ENCODE peak calls at places on chromosomes 11 and 22, in six cellular contexts. One of them, this sample, is unnamed. For H3K4me1, the result is how much of the 10 kb centered on the place peaks cover.

GRCh38 chr11:125272092-125272491 is 107.5 kb downstream of the PKNOX2 start:
- DNase-seq in lower lobe of right lung: no peak
- DNase-seq in fibroblast of lung: peak
- DNase-seq in SJCRH30: no peak
- DNase-seq in neural progenitor cell: no peak
- DNase-seq in SJSA1: no peak
- DNase-seq in this sample: no peak

GRCh38 chr22:48704335-48704734 is 1123.3 kb downstream of the BRD1 start:
- DNase-seq in lower lobe of right lung: no peak
- DNase-seq in SJSA1: no peak
- DNase-seq in fibroblast of lung: no peak
- DNase-seq in neural progenitor cell: no peak
- DNase-seq in SJCRH30: no peak
- DNase-seq in this sample: peak

GRCh38 chr11:76568144-76568543 is 102.4 kb downstream of the LRRC32 start:
- DNase-seq in lower lobe of right lung: no peak
- DNase-seq in SJSA1: no peak
- DNase-seq in fibroblast of lung: peak
- DNase-seq in neural progenitor cell: no peak
- DNase-seq in SJCRH30: no peak
- DNase-seq in this sample: no peak

GRCh38 chr22:40975346-40975745 is 24.2 kb downstream of the RBX1 start:
- DNase-seq in neural progenitor cell: no peak
- DNase-seq in SJCRH30: no peak
- DNase-seq in fibroblast of lung: no peak
- DNase-seq in SJSA1: no peak
- DNase-seq in lower lobe of right lung: no peak
- DNase-seq in this sample: no peak

GRCh38 chr22:17675584-17675983 is 37.0 kb downstream of the BCL2L13 start:
- DNase-seq in SJCRH30: no peak
- DNase-seq in neural progenitor cell: no peak
- DNase-seq in fibroblast of lung: no peak
- DNase-seq in SJSA1: no peak
- DNase-seq in lower lobe of right lung: no peak
- DNase-seq in this sample: no peak

GRCh38 chr22:42438293-42438650 is 6.1 kb upstream of the NFAM1 start:
- DNase-seq in lower lobe of right lung: no peak
- DNase-seq in SJSA1: no peak
- DNase-seq in neural progenitor cell: peak
- DNase-seq in fibroblast of lung: no peak
- DNase-seq in SJCRH30: no peak
- DNase-seq in this sample: no peak

GRCh38 chr22:45946805-45947600 is 30.0 kb downstream of the WNT7B start:
- DNase-seq in lower lobe of right lung: no peak
- DNase-seq in SJCRH30: no peak
- DNase-seq in neural progenitor cell: no peak
- DNase-seq in SJSA1: no peak
- DNase-seq in fibroblast of lung: no peak
- DNase-seq in this sample: no peak

GRCh38 chr22:19149047-19149883 is 827 bp downstream of the GSC2 start:
- DNase-seq in fibroblast of lung: peak
- DNase-seq in neural progenitor cell: peak
- DNase-seq in SJCRH30: no peak
- DNase-seq in SJSA1: no peak
- DNase-seq in lower lobe of right lung: no peak
- DNase-seq in this sample: peak

GRCh38 chr11:65663634-65664200 is 1.0 kb upstream of the RELA start:
- DNase-seq in fibroblast of lung: peak
- DNase-seq in neural progenitor cell: peak
- DNase-seq in SJSA1: peak
- DNase-seq in SJCRH30: no peak
- DNase-seq in lower lobe of right lung: peak
- DNase-seq in this sample: peak

DNA sequence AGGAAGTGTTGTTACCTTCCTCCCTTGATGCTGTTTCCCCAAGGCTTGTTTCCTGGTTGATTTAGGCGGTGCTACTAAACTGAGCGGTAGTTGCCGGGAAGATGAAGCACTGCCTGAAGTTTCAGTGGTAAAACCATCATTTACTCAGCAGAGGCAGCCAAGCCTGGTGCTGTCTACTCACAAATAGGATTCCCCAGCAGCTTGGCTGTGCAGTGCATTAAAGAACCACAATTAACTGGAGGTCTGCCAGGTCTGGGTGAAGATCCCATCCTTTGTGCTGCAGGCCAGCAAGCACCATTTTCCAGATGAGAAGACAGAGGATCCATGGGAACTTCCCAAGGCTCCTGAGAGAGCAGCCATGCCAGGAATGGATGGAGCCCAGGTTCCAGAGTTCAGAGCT is 231.9 kb upstream of the E2F8 start:
- DNase-seq in neural progenitor cell: no peak
- DNase-seq in lower lobe of right lung: no peak
- DNase-seq in fibroblast of lung: no peak
- DNase-seq in SJSA1: no peak
- DNase-seq in SJCRH30: peak
- DNase-seq in this sample: no peak
- H3K4me3 ChIP-seq in neural progenitor cell: no peak
- H3K4me3 ChIP-seq in lower lobe of right lung: no peak
- H3K4me3 ChIP-seq in fibroblast of lung: no peak
- H3K4me3 ChIP-seq in SJSA1: no peak
- H3K4me3 ChIP-seq in SJCRH30: no peak
- H3K4me3 ChIP-seq in this sample: no peak

GRCh38 chr11:83681944-83682644 is 395.9 kb upstream of the CCDC90B start:
- DNase-seq in fibroblast of lung: no peak
- DNase-seq in SJSA1: no peak
- DNase-seq in lower lobe of right lung: no peak
- DNase-seq in neural progenitor cell: no peak
- DNase-seq in SJCRH30: no peak
- DNase-seq in this sample: no peak
- H3K27ac ChIP-seq in fibroblast of lung: no peak
- H3K27ac ChIP-seq in SJSA1: no peak
- H3K27ac ChIP-seq in lower lobe of right lung: no peak
- H3K27ac ChIP-seq in neural progenitor cell: peak
- H3K27ac ChIP-seq in SJCRH30: no peak
- H3K27ac ChIP-seq in this sample: no peak

DNA sequence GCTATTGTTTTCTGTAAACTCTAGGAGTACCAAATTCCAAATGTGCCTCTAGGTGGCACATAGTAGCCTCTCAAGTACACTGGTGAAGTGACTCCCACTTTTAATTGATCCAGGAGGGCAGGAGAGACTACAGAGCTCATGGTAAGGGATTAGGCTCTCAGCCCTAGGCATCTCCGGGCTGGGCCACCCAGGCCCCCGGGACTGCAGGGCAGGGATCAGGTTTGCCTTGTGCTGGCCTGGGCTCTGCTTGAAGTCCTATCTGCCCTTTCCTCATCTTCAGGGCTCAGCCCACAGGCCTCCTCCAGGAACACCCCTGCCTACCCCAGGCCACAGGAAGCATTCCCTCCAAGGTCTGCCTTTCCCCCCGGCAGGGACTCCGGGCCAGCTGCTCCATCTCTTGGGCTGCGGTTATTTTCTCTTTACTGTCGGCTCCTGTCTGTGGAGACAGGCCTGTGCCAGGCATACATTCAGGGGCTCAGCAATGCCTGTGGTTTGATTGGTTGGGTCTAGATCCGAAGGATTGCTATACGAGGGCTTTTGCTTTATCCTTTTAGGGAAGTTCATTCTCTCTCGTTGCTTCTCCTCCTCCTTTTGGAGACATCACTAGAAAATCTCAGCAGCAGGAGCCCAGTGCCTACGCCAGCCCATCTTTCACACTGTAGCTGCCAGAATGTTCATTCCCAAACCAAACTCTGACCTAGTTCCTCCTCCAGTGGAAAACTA is 32.8 kb downstream of the PARVA start:
- DNase-seq in lower lobe of right lung: no peak
- DNase-seq in fibroblast of lung: peak
- DNase-seq in SJSA1: no peak
- DNase-seq in neural progenitor cell: peak
- DNase-seq in SJCRH30: peak
- DNase-seq in this sample: no peak
- H3K4me1 ChIP-seq in lower lobe of right lung: under half
- H3K4me1 ChIP-seq in fibroblast of lung: under half
- H3K4me1 ChIP-seq in SJSA1: under half
- H3K4me1 ChIP-seq in neural progenitor cell: under half
- H3K4me1 ChIP-seq in SJCRH30: under half
- H3K4me1 ChIP-seq in this sample: under half

GRCh38 chr11:2989551-2989950 is 2.6 kb downstream of the NAP1L4 start:
- DNase-seq in SJSA1: no peak
- DNase-seq in fibroblast of lung: no peak
- DNase-seq in neural progenitor cell: no peak
- DNase-seq in SJCRH30: no peak
- DNase-seq in lower lobe of right lung: no peak
- DNase-seq in this sample: no peak
- H3K4me3 ChIP-seq in SJSA1: no peak
- H3K4me3 ChIP-seq in fibroblast of lung: peak
- H3K4me3 ChIP-seq in neural progenitor cell: peak
- H3K4me3 ChIP-seq in SJCRH30: peak
- H3K4me3 ChIP-seq in lower lobe of right lung: peak
- H3K4me3 ChIP-seq in this sample: peak

GRCh38 chr11:68468217-68468828 is 7.8 kb downstream of the PPP6R3 start:
- DNase-seq in SJCRH30: no peak
- DNase-seq in fibroblast of lung: no peak
- DNase-seq in SJSA1: no peak
- DNase-seq in neural progenitor cell: no peak
- DNase-seq in lower lobe of right lung: no peak
- DNase-seq in this sample: no peak

GRCh38 chr11:68469122-68469521 is 8.6 kb downstream of the PPP6R3 start:
- DNase-seq in neural progenitor cell: no peak
- DNase-seq in fibroblast of lung: peak
- DNase-seq in SJSA1: peak
- DNase-seq in SJCRH30: no peak
- DNase-seq in lower lobe of right lung: no peak
- DNase-seq in this sample: no peak

GRCh38 chr11:68471360-68472340 is 11.1 kb downstream of the PPP6R3 start:
- DNase-seq in lower lobe of right lung: no peak
- DNase-seq in SJSA1: peak
- DNase-seq in SJCRH30: no peak
- DNase-seq in neural progenitor cell: no peak
- DNase-seq in fibroblast of lung: peak
- DNase-seq in this sample: no peak

GRCh38 chr11:68469642-68470041 is 9.1 kb downstream of the PPP6R3 start:
- DNase-seq in lower lobe of right lung: no peak
- DNase-seq in neural progenitor cell: no peak
- DNase-seq in SJSA1: no peak
- DNase-seq in fibroblast of lung: no peak
- DNase-seq in SJCRH30: no peak
- DNase-seq in this sample: no peak

GRCh38 chr11:68470304-68470811 is 9.8 kb downstream of the PPP6R3 start:
- DNase-seq in SJSA1: peak
- DNase-seq in lower lobe of right lung: no peak
- DNase-seq in SJCRH30: no peak
- DNase-seq in neural progenitor cell: no peak
- DNase-seq in fibroblast of lung: no peak
- DNase-seq in this sample: no peak
- H3K27ac ChIP-seq in SJSA1: no peak
- H3K27ac ChIP-seq in lower lobe of right lung: no peak
- H3K27ac ChIP-seq in SJCRH30: no peak
- H3K27ac ChIP-seq in neural progenitor cell: no peak
- H3K27ac ChIP-seq in fibroblast of lung: no peak
- H3K27ac ChIP-seq in this sample: no peak

DNA sequence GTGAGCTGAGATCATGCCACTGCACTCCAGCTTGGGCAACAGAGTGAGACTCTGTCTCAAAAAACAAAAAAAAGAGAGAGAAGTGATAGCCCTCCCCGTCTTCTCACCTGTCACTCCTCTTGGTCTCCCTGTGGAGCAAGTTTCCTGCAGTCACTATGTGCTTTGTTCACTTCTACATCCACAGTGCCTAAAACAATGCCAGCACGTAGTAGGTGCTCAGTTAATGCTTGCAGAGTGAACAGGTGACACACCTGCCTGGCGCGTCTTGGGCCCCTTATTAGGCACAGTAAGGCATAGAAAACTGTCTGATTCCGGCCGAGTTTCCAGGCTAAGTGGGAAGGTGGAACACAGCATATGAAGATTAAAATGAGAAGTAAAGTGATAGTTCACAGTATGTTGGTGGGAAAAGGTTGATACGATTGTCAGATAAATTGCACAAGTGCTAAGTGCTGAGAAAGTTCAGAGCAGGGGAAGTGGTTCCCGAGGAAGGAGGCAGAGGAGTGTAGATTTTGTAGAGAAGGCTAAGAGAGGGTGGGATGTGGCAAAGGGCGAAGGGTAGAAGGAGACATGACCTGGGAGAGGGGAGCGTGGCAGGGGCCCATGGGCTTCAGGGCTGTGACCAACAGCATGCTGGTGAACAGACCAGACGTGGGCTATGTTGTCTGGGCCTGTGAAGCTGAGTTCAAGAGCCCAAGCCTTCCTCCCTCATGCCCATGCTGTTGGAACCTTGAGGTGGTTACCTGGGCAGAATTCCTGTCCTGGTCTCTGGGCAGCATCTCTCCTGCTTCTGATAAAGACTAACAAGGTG is 41.9 kb downstream of the BCR start:
- DNase-seq in SJCRH30: no peak
- DNase-seq in lower lobe of right lung: peak
- DNase-seq in neural progenitor cell: no peak
- DNase-seq in fibroblast of lung: no peak
- DNase-seq in SJSA1: no peak
- DNase-seq in this sample: no peak
- H3K4me1 ChIP-seq in SJCRH30: half or more
- H3K4me1 ChIP-seq in lower lobe of right lung: half or more
- H3K4me1 ChIP-seq in neural progenitor cell: under half
- H3K4me1 ChIP-seq in fibroblast of lung: under half
- H3K4me1 ChIP-seq in SJSA1: half or more
- H3K4me1 ChIP-seq in this sample: half or more

This sample was measured in upper lobe of right lung.